ENCODE peak calls at places on chromosomes 1 and 21, in four cellular contexts. P, C, I and L are unnamed samples.

GRCh38 chr21:35401476-35401875 is 352.4 kb upstream of the RUNX1 start:
- DNase-seq in P (no peak), C (no peak), I (no peak), L (no peak)

GRCh38 chr1:98045211-98046030 is 124.6 kb upstream of the DPYD start:
- DNase-seq in P (no peak), C (peak; percentile 50), I (peak; percentile 39), L (no peak)

GRCh38 chr1:93323185-93323820 is 22.4 kb upstream of the DR1 start:
- DNase-seq in P (no peak), C (no peak), I (no peak), L (no peak)

GRCh38 chr1:159204791-159205141 is at the start of gene ACKR1:
- DNase-seq in P (no peak), C (no peak), I (no peak), L (no peak)

GRCh38 chr1:8347635-8348034 is 29.7 kb downstream of the SLC45A1 start:
- DNase-seq in P (no peak), C (no peak), I (peak; percentile 56), L (no peak)

GRCh38 chr1:207978441-207978840 is 67.5 kb upstream of the CD34 start:
- DNase-seq in P (no peak), C (no peak), I (no peak), L (no peak)

GRCh38 chr1:202577381-202577780 is 132.9 kb downstream of the SYT2 start:
- DNase-seq in P (no peak), C (peak; percentile 45), I (no peak), L (no peak)

GRCh38 chr1:36542024-36542961 is 59.6 kb upstream of the CSF3R start:
- DNase-seq in P (no peak), C (no peak), I (no peak), L (no peak)

GRCh38 chr1:39632491-39633417 is 6.7 kb downstream of the HEYL start:
- DNase-seq in P (no peak), C (peak; percentile 63), I (peak; percentile 76), L (no peak)

GRCh38 chr1:172321429-172321828 is 99.1 kb upstream of the C1orf105 start:
- DNase-seq in P (no peak), C (peak; percentile 58), I (no peak), L (no peak)

GRCh38 chr1:227547604-227548397 is 15.6 kb upstream of the ZNF678 start:
- DNase-seq in P (no peak), C (no peak), I (no peak), L (no peak)

GRCh38 chr1:199639453-199639852 is 388.1 kb upstream of the NR5A2 start:
- DNase-seq in P (no peak), C (no peak), I (no peak), L (no peak)

GRCh38 chr1:16371725-16372124 is 4.7 kb downstream of the SZRD1 start:
- DNase-seq in P (no peak), C (no peak), I (no peak), L (no peak)

GRCh38 chr1:111904478-111905218 is 84.8 kb downstream of the KCND3 start:
- DNase-seq in P (no peak), C (no peak), I (no peak), L (no peak)

GRCh38 chr1:180558664-180559063 is at the start of gene OVAAL:
- DNase-seq in P (no peak), C (no peak), I (no peak), L (no peak)

GRCh38 chr21:27393726-27394125 is 426.8 kb upstream of the ADAMTS5 start:
- DNase-seq in P (no peak), C (peak; percentile 63), I (no peak), L (no peak)

GRCh38 chr1:205615789-205616188 is 16.0 kb downstream of the ELK4 start:
- DNase-seq in P (no peak), C (no peak), I (no peak), L (no peak)

GRCh38 chr1:99814373-99814900 is 35.7 kb upstream of the AGL start:
- DNase-seq in P (no peak), C (no peak), I (no peak), L (no peak)

GRCh38 chr1:172935062-172935592 is 115.6 kb downstream of the TNFSF18 start:
- DNase-seq in P (no peak), C (peak; percentile 43), I (no peak), L (no peak)

GRCh38 chr1:96710708-96711477 is 10.7 kb upstream of the PTBP2 start:
- DNase-seq in P (no peak), C (peak; percentile 33), I (no peak), L (no peak)

GRCh38 chr1:182253319-182253718 is 138.3 kb downstream of the GLUL start:
- DNase-seq in P (no peak), C (no peak), I (no peak), L (no peak)

GRCh38 chr1:161864577-161864976 is 98.5 kb downstream of the ATF6 start:
- DNase-seq in P (no peak), C (peak; percentile 70), I (no peak), L (no peak)

GRCh38 chr1:87115317-87115885 is 201.0 kb downstream of the HS2ST1 start:
- DNase-seq in P (no peak), C (peak; percentile 74), I (no peak), L (no peak)

GRCh38 chr1:27544818-27545612 is 55.0 kb upstream of the WASF2 start:
- DNase-seq in P (no peak), C (peak; percentile 73), I (peak; percentile 80), L (no peak)

GRCh38 chr1:55970711-55971110 is 608.7 kb downstream of the PLPP3 start:
- DNase-seq in P (no peak), C (peak; percentile 78), I (no peak), L (no peak)

GRCh38 chr1:29624747-29625420 is 388.6 kb downstream of the PTPRU start:
- DNase-seq in P (no peak), C (no peak), I (no peak), L (no peak)

GRCh38 chr1:60488857-60489256 is 415.3 kb upstream of the C1orf87 start:
- DNase-seq in P (no peak), C (no peak), I (no peak), L (no peak)

GRCh38 chr1:1399870-1400575 is 888 bp upstream of the CCNL2 start:
- DNase-seq in P (no peak), C (peak; percentile 26), I (no peak), L (no peak)

GRCh38 chr1:227748496-227749182 is 13.4 kb downstream of the SNAP47 start:
- DNase-seq in P (no peak), C (no peak), I (no peak), L (no peak)

GRCh38 chr1:100347009-100347966 is 5.0 kb upstream of the CDC14A start:
- DNase-seq in P (no peak), C (peak; percentile 11), I (no peak), L (no peak)

GRCh38 chr1:74731399-74732052 is 1.3 kb downstream of the CRYZ start:
- DNase-seq in P (no peak), C (peak; percentile 14), I (no peak), L (no peak)

GRCh38 chr1:24908591-24909259 is 21.4 kb downstream of the RUNX3 start:
- DNase-seq in P (no peak), C (no peak), I (no peak), L (no peak)
- H3K4me3 ChIP-seq in P (no peak overlapping the region), C (no peak overlapping the region), I (no peak overlapping the region), L (no peak overlapping the region)

GRCh38 chr1:154961497-154962237 is at the start of gene PYGO2:
- DNase-seq in P (peak; percentile 83), C (peak; percentile 72), I (peak; percentile 90), L (no peak)
- TF ChIP-seq CTCF in P (peak; percentile 8), C (peak; percentile 45), I (peak; percentile 72), L (peak; percentile 89)

GRCh38 chr1:82034812-82035211 is 234.1 kb downstream of the ADGRL2 start:
- DNase-seq in P (no peak), C (no peak), I (no peak), L (no peak)
- H3K4me1 ChIP-seq in P (no peaks in the 10 kb centered on the region), C (no peaks in the 10 kb centered on the region), I (no peaks in the 10 kb centered on the region), L (no peaks in the 10 kb centered on the region)

DNA sequence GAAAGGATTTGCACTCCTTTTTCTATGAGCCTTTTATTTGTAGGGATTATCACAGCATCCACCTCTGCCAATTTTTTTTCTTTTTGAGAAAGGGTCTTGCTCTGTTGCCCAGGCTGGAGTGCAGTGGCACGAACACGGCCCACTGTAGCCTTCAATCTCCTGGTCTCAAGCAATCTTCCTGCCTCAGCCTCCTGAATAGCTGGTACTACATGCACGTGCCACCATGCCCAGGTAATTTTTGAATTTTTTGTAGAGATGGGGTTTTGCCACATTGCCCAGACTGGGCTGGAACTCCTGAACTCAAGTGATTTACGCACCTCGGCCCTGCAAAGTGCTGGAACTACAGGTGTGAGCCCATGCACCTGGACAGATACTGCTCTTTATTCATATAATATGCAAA is 2.1 kb downstream of the SAMSN1 start:
- DNase-seq in P (no peak), C (no peak), I (no peak), L (no peak)
- H3K4me3 ChIP-seq in P (peak overlapping the region; percentile 38), C (no peak overlapping the region), I (peak overlapping the region; percentile 38), L (no peak overlapping the region)

GRCh38 chr1:147837129-147837776 is 65.3 kb upstream of the GJA8 start:
- DNase-seq in P (no peak), C (no peak), I (no peak), L (no peak)

GRCh38 chr1:147837845-147838363 is 64.7 kb upstream of the GJA8 start:
- DNase-seq in P (no peak), C (no peak), I (no peak), L (no peak)

GRCh38 chr1:147843486-147843885 is 59.1 kb upstream of the GJA8 start:
- DNase-seq in P (no peak), C (no peak), I (no peak), L (no peak)

GRCh38 chr1:147842578-147842977 is 60.0 kb upstream of the GJA8 start:
- DNase-seq in P (no peak), C (no peak), I (no peak), L (no peak)

DNA sequence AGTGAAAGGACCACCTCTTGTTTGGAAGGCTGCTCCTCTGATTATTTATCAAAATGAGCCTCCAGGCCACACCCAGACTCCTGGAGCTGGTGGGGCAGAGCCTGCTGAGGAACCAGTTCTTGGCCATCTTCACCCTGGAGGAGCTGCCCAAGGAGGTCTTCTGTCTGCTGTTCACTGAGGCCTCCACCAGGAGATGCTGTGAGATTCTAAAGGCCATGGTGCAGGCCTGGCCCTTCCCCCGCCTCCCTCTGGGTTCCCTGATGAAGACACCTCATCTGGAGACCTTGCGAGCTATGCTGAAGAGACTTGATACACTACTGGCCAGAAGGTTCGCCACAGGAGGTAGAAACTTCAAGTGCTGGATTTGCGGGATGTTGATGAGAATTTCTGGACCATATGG is 61.7 kb upstream of the GJA8 start:
- DNase-seq in P (no peak), C (no peak), I (no peak), L (no peak)
- TF ChIP-seq CTCF in P (no peak), C (no peak), I (no peak), L (no peak)

GRCh38 chr1:234617135-234617985 is 7.4 kb upstream of the IRF2BP2 start:
- DNase-seq in P (no peak), C (peak; percentile 39), I (no peak), L (no peak)
- H3K4me1 ChIP-seq in P (peaks cover 66% of the 10 kb centered on the region), C (peaks cover 33% of the 10 kb centered on the region), I (peaks cover 73% of the 10 kb centered on the region), L (peaks cover 29% of the 10 kb centered on the region)